ENCODE peak calls at places on chromosomes 2 and 18, in six cellular contexts. One of them, this sample, is unnamed.

GRCh38 chr2:48755473-48755872 is at the start of gene LHCGR:
- DNase-seq in foreskin fibroblast: peak
- DNase-seq in IMR-90: no peak
- DNase-seq in fibroblast of lung: peak
- DNase-seq in pancreas: peak
- DNase-seq in endodermal cell: peak
- DNase-seq in this sample: no peak

GRCh38 chr2:45770773-45771172 is 119.3 kb downstream of the PRKCE start:
- DNase-seq in foreskin fibroblast: peak
- DNase-seq in fibroblast of lung: peak
- DNase-seq in IMR-90: peak
- DNase-seq in pancreas: no peak
- DNase-seq in endodermal cell: no peak
- DNase-seq in this sample: no peak

GRCh38 chr2:43225788-43226557 is 433 bp downstream of the ZFP36L2 start:
- DNase-seq in foreskin fibroblast: peak
- DNase-seq in fibroblast of lung: peak
- DNase-seq in pancreas: peak
- DNase-seq in endodermal cell: no peak
- DNase-seq in IMR-90: peak
- DNase-seq in this sample: peak

GRCh38 chr2:27889774-27890145 is 427 bp downstream of the RBKS start:
- DNase-seq in IMR-90: no peak
- DNase-seq in fibroblast of lung: no peak
- DNase-seq in pancreas: no peak
- DNase-seq in foreskin fibroblast: no peak
- DNase-seq in endodermal cell: no peak
- DNase-seq in this sample: no peak

GRCh38 chr2:30336978-30337841 is 105.9 kb downstream of the LBH start:
- DNase-seq in endodermal cell: no peak
- DNase-seq in foreskin fibroblast: no peak
- DNase-seq in IMR-90: peak
- DNase-seq in pancreas: no peak
- DNase-seq in fibroblast of lung: no peak
- DNase-seq in this sample: no peak

GRCh38 chr2:30541680-30542079 is 94.6 kb downstream of the LCLAT1 start:
- DNase-seq in fibroblast of lung: peak
- DNase-seq in foreskin fibroblast: no peak
- DNase-seq in endodermal cell: no peak
- DNase-seq in pancreas: no peak
- DNase-seq in IMR-90: no peak
- DNase-seq in this sample: no peak

GRCh38 chr18:72375628-72376027 is 168.5 kb downstream of the CBLN2 start:
- DNase-seq in endodermal cell: no peak
- DNase-seq in foreskin fibroblast: peak
- DNase-seq in fibroblast of lung: peak
- DNase-seq in pancreas: no peak
- DNase-seq in IMR-90: peak
- DNase-seq in this sample: peak

GRCh38 chr2:142217804-142218203 is 87.0 kb upstream of the LRP1B start:
- DNase-seq in foreskin fibroblast: peak
- DNase-seq in pancreas: no peak
- DNase-seq in endodermal cell: no peak
- DNase-seq in IMR-90: peak
- DNase-seq in fibroblast of lung: peak
- DNase-seq in this sample: peak

GRCh38 chr18:26057208-26057821 is 33.1 kb downstream of the SS18 start:
- DNase-seq in pancreas: no peak
- DNase-seq in IMR-90: peak
- DNase-seq in foreskin fibroblast: peak
- DNase-seq in endodermal cell: no peak
- DNase-seq in fibroblast of lung: no peak
- DNase-seq in this sample: peak

GRCh38 chr2:216619411-216620393 is 13.5 kb upstream of the IGFBP2 start:
- DNase-seq in foreskin fibroblast: peak
- DNase-seq in endodermal cell: peak
- DNase-seq in pancreas: no peak
- DNase-seq in IMR-90: peak
- DNase-seq in fibroblast of lung: peak
- DNase-seq in this sample: no peak

GRCh38 chr2:119766944-119767343 is 7.2 kb downstream of the PTPN4 start:
- DNase-seq in pancreas: no peak
- DNase-seq in IMR-90: no peak
- DNase-seq in fibroblast of lung: no peak
- DNase-seq in endodermal cell: no peak
- DNase-seq in foreskin fibroblast: no peak
- DNase-seq in this sample: no peak

GRCh38 chr2:149065236-149065635 is 26.7 kb downstream of the LYPD6B start:
- DNase-seq in foreskin fibroblast: peak
- DNase-seq in fibroblast of lung: peak
- DNase-seq in pancreas: no peak
- DNase-seq in endodermal cell: no peak
- DNase-seq in IMR-90: peak
- DNase-seq in this sample: no peak

GRCh38 chr2:95312543-95313205 is 15.5 kb downstream of the KCNIP3 start:
- DNase-seq in IMR-90: no peak
- DNase-seq in fibroblast of lung: no peak
- DNase-seq in pancreas: peak
- DNase-seq in endodermal cell: no peak
- DNase-seq in foreskin fibroblast: no peak
- DNase-seq in this sample: no peak

GRCh38 chr2:66679422-66679821 is 244.5 kb downstream of the MEIS1 start:
- DNase-seq in fibroblast of lung: no peak
- DNase-seq in pancreas: no peak
- DNase-seq in foreskin fibroblast: no peak
- DNase-seq in endodermal cell: peak
- DNase-seq in IMR-90: no peak
- DNase-seq in this sample: no peak

GRCh38 chr2:232351686-232352510 is 26.7 kb upstream of the ALPP start:
- DNase-seq in foreskin fibroblast: no peak
- DNase-seq in IMR-90: no peak
- DNase-seq in endodermal cell: no peak
- DNase-seq in fibroblast of lung: no peak
- DNase-seq in pancreas: peak
- DNase-seq in this sample: no peak

GRCh38 chr2:172556284-172557033 is 569 bp downstream of the PDK1 start:
- DNase-seq in fibroblast of lung: peak
- DNase-seq in foreskin fibroblast: peak
- DNase-seq in IMR-90: peak
- DNase-seq in endodermal cell: peak
- DNase-seq in pancreas: peak
- DNase-seq in this sample: peak

GRCh38 chr2:196245746-196246145 is 74.4 kb upstream of the STK17B start:
- DNase-seq in IMR-90: no peak
- DNase-seq in pancreas: no peak
- DNase-seq in endodermal cell: no peak
- DNase-seq in fibroblast of lung: no peak
- DNase-seq in foreskin fibroblast: no peak
- DNase-seq in this sample: no peak

GRCh38 chr2:212345966-212346365 is 192.6 kb downstream of the ERBB4 start:
- DNase-seq in pancreas: no peak
- DNase-seq in fibroblast of lung: no peak
- DNase-seq in foreskin fibroblast: no peak
- DNase-seq in endodermal cell: no peak
- DNase-seq in IMR-90: no peak
- DNase-seq in this sample: no peak

DNA sequence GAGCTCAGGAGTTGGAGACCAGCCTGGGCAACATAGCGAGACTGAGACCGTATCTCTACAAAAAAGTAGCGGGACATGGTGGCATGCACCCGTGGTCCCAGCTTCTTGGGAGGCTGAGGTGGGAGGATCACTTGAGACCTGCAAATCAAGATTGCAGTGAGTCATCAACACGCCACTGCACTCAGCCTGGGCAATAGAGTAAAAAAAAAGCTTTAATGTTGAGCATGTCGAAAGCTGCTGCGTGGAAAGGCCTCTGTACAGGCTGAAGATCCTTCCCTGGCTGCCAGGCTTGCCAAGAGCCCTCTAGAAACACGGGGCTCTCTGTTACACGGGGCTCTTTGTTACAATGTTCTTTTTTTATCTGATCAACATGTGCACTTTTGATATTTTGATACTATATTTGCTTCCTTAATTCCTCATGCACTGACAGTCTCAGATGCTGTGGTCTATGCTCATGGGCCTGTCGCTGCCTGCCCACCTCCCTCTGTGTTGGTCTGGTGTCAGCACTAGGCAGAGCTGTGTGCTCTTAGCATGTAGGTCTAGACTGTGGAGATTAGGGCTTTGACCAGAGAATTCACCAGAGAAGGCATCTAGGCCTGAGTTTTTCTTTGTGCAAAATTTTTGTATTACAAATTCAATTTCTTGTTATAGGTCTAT is 18.7 kb downstream of the CLK1 start:
- DNase-seq in foreskin fibroblast: no peak
- DNase-seq in fibroblast of lung: no peak
- DNase-seq in IMR-90: no peak
- DNase-seq in pancreas: no peak
- DNase-seq in endodermal cell: no peak
- DNase-seq in this sample: no peak
- TF ChIP-seq CTCF in foreskin fibroblast: no peak
- TF ChIP-seq CTCF in fibroblast of lung: no peak
- TF ChIP-seq CTCF in IMR-90: no peak
- TF ChIP-seq CTCF in pancreas: no peak
- TF ChIP-seq CTCF in endodermal cell: no peak
- TF ChIP-seq CTCF in this sample: no peak

GRCh38 chr2:237488295-237488694 is 1.2 kb downstream of the MLPH start:
- DNase-seq in IMR-90: no peak
- DNase-seq in endodermal cell: no peak
- DNase-seq in pancreas: no peak
- DNase-seq in fibroblast of lung: no peak
- DNase-seq in foreskin fibroblast: peak
- DNase-seq in this sample: no peak

GRCh38 chr2:237486334-237486818 is 675 bp upstream of the MLPH start:
- DNase-seq in fibroblast of lung: peak
- DNase-seq in IMR-90: no peak
- DNase-seq in foreskin fibroblast: peak
- DNase-seq in pancreas: no peak
- DNase-seq in endodermal cell: peak
- DNase-seq in this sample: no peak

GRCh38 chr2:237486819-237487448 is at the start of gene MLPH:
- DNase-seq in IMR-90: peak
- DNase-seq in pancreas: peak
- DNase-seq in foreskin fibroblast: peak
- DNase-seq in fibroblast of lung: peak
- DNase-seq in endodermal cell: peak
- DNase-seq in this sample: no peak

GRCh38 chr2:237485844-237486243 is 1.2 kb upstream of the MLPH start:
- DNase-seq in fibroblast of lung: no peak
- DNase-seq in pancreas: no peak
- DNase-seq in foreskin fibroblast: no peak
- DNase-seq in IMR-90: no peak
- DNase-seq in endodermal cell: no peak
- DNase-seq in this sample: no peak

GRCh38 chr2:237487496-237487895 is 445 bp downstream of the MLPH start:
- DNase-seq in IMR-90: no peak
- DNase-seq in endodermal cell: no peak
- DNase-seq in foreskin fibroblast: peak
- DNase-seq in fibroblast of lung: no peak
- DNase-seq in pancreas: no peak
- DNase-seq in this sample: no peak
- H3K4me3 ChIP-seq in IMR-90: peak
- H3K4me3 ChIP-seq in endodermal cell: no peak
- H3K4me3 ChIP-seq in foreskin fibroblast: peak
- H3K4me3 ChIP-seq in fibroblast of lung: peak
- H3K4me3 ChIP-seq in pancreas: peak
- H3K4me3 ChIP-seq in this sample: peak

GRCh38 chr2:125543968-125544514 is 1111.9 kb upstream of the GYPC start:
- DNase-seq in pancreas: no peak
- DNase-seq in foreskin fibroblast: no peak
- DNase-seq in IMR-90: no peak
- DNase-seq in fibroblast of lung: no peak
- DNase-seq in endodermal cell: no peak
- DNase-seq in this sample: no peak
- TF ChIP-seq CTCF in pancreas: no peak
- TF ChIP-seq CTCF in foreskin fibroblast: no peak
- TF ChIP-seq CTCF in IMR-90: no peak
- TF ChIP-seq CTCF in fibroblast of lung: no peak
- TF ChIP-seq CTCF in endodermal cell: no peak
- TF ChIP-seq CTCF in this sample: no peak

DNA sequence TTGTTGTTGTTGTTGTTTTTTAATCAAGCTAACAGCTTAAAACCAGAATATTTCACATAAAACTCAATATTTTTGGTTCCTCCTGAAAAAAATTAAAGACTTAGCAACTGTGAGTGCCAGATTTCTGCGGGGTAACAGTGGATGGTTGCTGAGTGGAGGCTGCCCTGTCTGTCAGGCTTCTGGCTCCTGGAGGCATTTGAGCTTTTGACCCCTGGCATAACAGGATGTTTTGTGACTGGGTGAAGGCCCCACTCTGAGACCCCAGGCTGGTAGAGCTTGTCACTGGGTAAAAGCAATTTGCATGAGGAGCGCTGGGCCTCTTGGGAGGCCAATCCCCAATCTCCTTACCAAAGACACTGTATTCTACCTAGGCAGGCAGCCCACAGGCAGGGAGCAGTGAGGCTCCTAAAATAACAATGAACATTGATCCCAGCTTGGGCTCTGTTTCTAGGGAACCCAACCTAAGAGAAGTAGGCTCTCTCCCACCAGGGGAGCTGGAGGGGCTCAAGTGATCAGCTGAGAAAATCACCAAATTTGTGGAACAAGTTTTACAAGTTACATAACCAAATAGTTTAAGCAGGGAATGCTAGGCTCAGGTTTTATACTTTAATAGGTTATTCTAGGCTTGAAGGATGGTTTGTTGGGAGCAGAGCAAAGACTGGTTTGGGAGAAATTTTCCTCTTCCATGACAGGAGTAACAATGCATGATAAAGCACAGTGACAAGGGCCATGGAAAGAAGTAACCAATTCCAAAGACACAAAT is 5.9 kb upstream of the SPRED2 start:
- DNase-seq in endodermal cell: peak
- DNase-seq in pancreas: no peak
- DNase-seq in IMR-90: no peak
- DNase-seq in fibroblast of lung: no peak
- DNase-seq in foreskin fibroblast: no peak
- DNase-seq in this sample: no peak
- H3K4me3 ChIP-seq in endodermal cell: peak
- H3K4me3 ChIP-seq in pancreas: no peak
- H3K4me3 ChIP-seq in IMR-90: no peak
- H3K4me3 ChIP-seq in fibroblast of lung: no peak
- H3K4me3 ChIP-seq in foreskin fibroblast: no peak
- H3K4me3 ChIP-seq in this sample: no peak

This sample was measured in brain microvascular endothelial cell.